ENCODE peak calls at places on chromosomes 7 and 10, in eight cellular contexts. K, H, B, I, Q, F, Z and R are unnamed samples.

GRCh38 chr7:30845426-30846135 is 66.1 kb upstream of the AQP1 start:
- DNase-seq in F (no peak), I (peak; percentile 37), K (no peak), B (peak; percentile 79), Q (no peak), Z (no peak), H (no peak), R (no peak)

GRCh38 chr10:69319911-69320316 is 41.6 kb downstream of the HK1 start:
- DNase-seq in F (no peak), Z (no peak), K (no peak), Q (no peak), I (no peak), H (no peak), B (no peak), R (no peak)

GRCh38 chr7:47540053-47540386 is 41.9 kb downstream of the TNS3 start:
- DNase-seq in Q (no peak), I (no peak), F (no peak), B (no peak), H (no peak), Z (no peak), K (no peak), R (no peak)

GRCh38 chr10:79007037-79007842 is 61.5 kb upstream of the ZMIZ1 start:
- DNase-seq in F (no peak), Z (no peak), H (no peak), K (no peak), B (no peak), Q (no peak), I (peak; percentile 59), R (no peak)

GRCh38 chr7:115097175-115097671 is 175.3 kb downstream of the MDFIC start:
- DNase-seq in Z (no peak), K (no peak), I (no peak), F (no peak), B (no peak), Q (no peak), H (peak; percentile 87), R (no peak)

GRCh38 chr7:15832996-15833395 is 146.5 kb upstream of the MEOX2 start:
- DNase-seq in F (peak; percentile 49), Q (no peak), Z (no peak), I (peak; percentile 42), B (peak; percentile 30), H (no peak), K (no peak), R (no peak)

GRCh38 chr7:70402069-70402468 is 729.9 kb upstream of the GALNT17 start:
- DNase-seq in B (no peak), K (no peak), Z (no peak), Q (no peak), H (no peak), F (no peak), I (no peak), R (no peak)

GRCh38 chr7:156473476-156474240 is 166.9 kb upstream of the RNF32 start:
- DNase-seq in B (no peak), K (peak; percentile 13), Q (peak; percentile 61), F (peak; percentile 26), Z (peak; percentile 67), I (no peak), H (no peak), R (no peak)

GRCh38 chr10:97479939-97480338 is 18.3 kb downstream of the MMS19 start:
- DNase-seq in F (no peak), H (no peak), Z (peak; percentile 84), B (no peak), Q (no peak), I (no peak), K (no peak), R (no peak)

GRCh38 chr10:74078037-74078436 is 72.6 kb downstream of the AP3M1 start:
- DNase-seq in K (no peak), Q (no peak), I (no peak), F (no peak), Z (no peak), H (peak; percentile 66), B (no peak), R (no peak)

GRCh38 chr10:79060641-79061255 is 8.0 kb upstream of the ZMIZ1 start:
- DNase-seq in I (peak; percentile 12), F (peak; percentile 7), Q (peak; percentile 32), B (peak; percentile 39), Z (no peak), H (no peak), K (no peak), R (no peak)

GRCh38 chr7:43175525-43176200 is 63.2 kb downstream of the HECW1 start:
- DNase-seq in I (no peak), B (no peak), Z (no peak), Q (no peak), F (no peak), K (no peak), H (no peak), R (no peak)

GRCh38 chr10:62258926-62259325 is 9.7 kb downstream of the RTKN2 start:
- DNase-seq in K (no peak), H (no peak), Z (no peak), Q (no peak), B (no peak), I (no peak), F (no peak), R (no peak)

GRCh38 chr10:92419740-92420553 is 129.0 kb downstream of the MARCHF5 start:
- DNase-seq in Z (peak; percentile 13), Q (no peak), I (peak; percentile 57), H (no peak), K (peak; percentile 26), B (peak; percentile 67), F (peak; percentile 37), R (no peak)

GRCh38 chr10:84333864-84334451 is 5.6 kb downstream of the CCSER2 start:
- DNase-seq in K (no peak), B (no peak), Z (no peak), F (no peak), Q (no peak), H (no peak), I (no peak), R (peak; percentile 20)

GRCh38 chr7:151241755-151242096 is 6.8 kb downstream of the SMARCD3 start:
- DNase-seq in H (no peak), Z (no peak), K (no peak), I (no peak), Q (no peak), B (no peak), F (no peak), R (no peak)

GRCh38 chr7:151239837-151240459 is 7.7 kb downstream of the CHPF2 start:
- DNase-seq in Z (no peak), F (no peak), B (peak; percentile 26), I (no peak), K (no peak), Q (no peak), H (no peak), R (no peak)

GRCh38 chr7:151240536-151240935 is 8.0 kb downstream of the SMARCD3 start:
- DNase-seq in H (no peak), K (no peak), I (no peak), F (no peak), Z (no peak), B (no peak), Q (no peak), R (no peak)

GRCh38 chr7:151242181-151243044 is 6.1 kb downstream of the SMARCD3 start:
- DNase-seq in Z (no peak), F (no peak), Q (no peak), B (peak; percentile 16), I (no peak), H (no peak), K (no peak), R (no peak)

GRCh38 chr7:151240942-151241754 is 7.3 kb downstream of the SMARCD3 start:
- DNase-seq in H (no peak), Q (no peak), F (no peak), I (no peak), Z (no peak), K (no peak), B (no peak), R (no peak)
- H3K27ac ChIP-seq in H (no peak overlapping the region), Q (no peak overlapping the region), F (no peak overlapping the region), I (no peak overlapping the region), Z (no peak overlapping the region), K (peak overlapping the region; percentile 81), B (no peak overlapping the region), R (no peak overlapping the region)

GRCh38 chr10:44510716-44511115 is 125.8 kb upstream of the CXCL12 start:
- DNase-seq in K (no peak), Z (no peak), Q (no peak), H (no peak), F (no peak), I (no peak), B (no peak), R (no peak)
- H3K27ac ChIP-seq in K (no peak overlapping the region), Z (no peak overlapping the region), Q (no peak overlapping the region), H (no peak overlapping the region), F (no peak overlapping the region), I (no peak overlapping the region), B (no peak overlapping the region), R (no peak overlapping the region)

GRCh38 chr10:5944389-5945202 is 32.7 kb downstream of the IL15RA start:
- DNase-seq in I (peak; percentile 97), F (peak; percentile 78), K (no peak), Q (no peak), B (peak; percentile 92), H (peak; percentile 66), Z (no peak), R (no peak)

GRCh38 chr10:5943536-5943935 is 33.8 kb downstream of the IL15RA start:
- DNase-seq in Z (peak; percentile 34), K (peak; percentile 40), Q (no peak), F (no peak), H (no peak), I (peak; percentile 72), B (peak; percentile 88), R (no peak)

GRCh38 chr10:5945561-5946418 is 31.6 kb downstream of the IL15RA start:
- DNase-seq in H (peak; percentile 71), Z (no peak), F (peak; percentile 43), Q (no peak), I (peak; percentile 81), B (peak; percentile 85), K (no peak), R (peak; percentile 15)

GRCh38 chr10:5946786-5947185 is 30.6 kb downstream of the IL15RA start:
- DNase-seq in I (no peak), H (no peak), B (peak; percentile 47), K (no peak), Z (no peak), F (no peak), Q (no peak), R (no peak)

DNA sequence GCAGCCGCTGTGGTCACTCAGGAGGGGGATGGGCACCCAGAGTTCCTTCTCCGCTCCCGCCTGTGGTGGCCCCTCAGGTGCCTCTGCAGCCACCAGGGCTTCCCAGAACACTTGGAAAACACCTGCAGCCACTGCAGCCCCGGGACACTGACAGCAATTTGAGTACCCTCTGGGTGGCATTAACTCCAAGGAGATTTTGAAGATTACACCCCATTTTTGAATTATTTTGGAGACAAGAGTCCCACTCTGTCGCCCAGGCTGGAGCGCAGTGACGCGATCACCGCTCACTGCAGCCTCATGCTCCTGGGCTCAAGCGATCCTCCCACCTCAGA is 32.2 kb downstream of the IL15RA start:
- DNase-seq in F (no peak), Z (no peak), Q (no peak), K (no peak), B (no peak), I (peak; percentile 57), H (peak; percentile 30), R (no peak)
- H3K27ac ChIP-seq in F (peak overlapping the region; percentile 84), Z (no peak overlapping the region), Q (no peak overlapping the region), K (no peak overlapping the region), B (peak overlapping the region; percentile 98), I (peak overlapping the region; percentile 96), H (peak overlapping the region; percentile 63), R (peak overlapping the region; percentile 80)

DNA sequence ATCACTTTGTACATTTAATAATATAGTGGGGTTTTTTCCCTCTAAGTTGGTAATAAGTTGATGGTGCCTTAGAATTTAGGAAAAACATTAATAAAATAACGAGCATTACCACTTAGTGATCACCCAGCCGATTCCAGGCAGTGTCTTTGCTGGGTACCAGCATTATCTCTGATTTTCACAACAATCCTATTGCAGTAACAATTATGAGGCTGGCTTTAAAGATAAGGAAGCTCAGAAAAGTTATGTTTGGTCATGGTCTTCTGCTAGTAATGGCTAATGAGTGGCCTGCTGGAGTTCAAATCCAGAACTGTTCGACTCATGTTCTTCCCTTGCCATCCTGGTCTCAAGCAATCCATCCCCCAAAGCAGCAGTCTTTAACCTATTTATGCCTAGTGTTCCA is 127.9 kb downstream of the CNNM2 start:
- DNase-seq in B (no peak), Z (no peak), I (no peak), Q (no peak), H (no peak), F (no peak), K (no peak), R (no peak)
- H3K27ac ChIP-seq in B (peak overlapping the region; percentile 91), Z (no peak overlapping the region), I (no peak overlapping the region), Q (no peak overlapping the region), H (no peak overlapping the region), F (no peak overlapping the region), K (no peak overlapping the region), R (no peak overlapping the region)